ENCODE peak calls at places on chromosome 9, in seven cellular contexts. E, M, X, N, P, H and O are unnamed samples.

GRCh38 chr9:97470076-97470475 is 31.4 kb upstream of the TMOD1 start:
- DNase-seq in P (peak; percentile 3), E (no peak), H (no peak), N (no peak), M (no peak), X (no peak), O (no peak)

GRCh38 chr9:81782313-81782712 is 93.0 kb upstream of the TLE1 start:
- DNase-seq in P (no peak), M (no peak), E (no peak), N (no peak), X (no peak), H (no peak), O (no peak)

GRCh38 chr9:35687972-35688557 is 1.7 kb downstream of the TPM2 start:
- DNase-seq in M (no peak), H (no peak), X (no peak), E (no peak), P (no peak), N (no peak), O (peak; percentile 59)

GRCh38 chr9:95813923-95814322 is 61.6 kb upstream of the ERCC6L2 start:
- DNase-seq in M (no peak), H (no peak), N (no peak), X (no peak), E (no peak), P (no peak), O (no peak)

GRCh38 chr9:4137755-4138154 is 162.1 kb downstream of the GLIS3 start:
- DNase-seq in H (no peak), P (no peak), M (no peak), N (no peak), X (peak; percentile 58), E (no peak), O (no peak)

GRCh38 chr9:127611796-127612790 is at the start of gene STXBP1:
- DNase-seq in X (peak; percentile 73), N (no peak), H (peak; percentile 70), P (peak; percentile 85), E (peak; percentile 94), M (peak; percentile 96), O (peak; percentile 96)

GRCh38 chr9:4327504-4328191 is 27.8 kb upstream of the GLIS3 start:
- DNase-seq in X (peak; percentile 71), M (no peak), H (no peak), N (no peak), P (no peak), E (no peak), O (no peak)

GRCh38 chr9:16384993-16385392 is 485.5 kb downstream of the BNC2 start:
- DNase-seq in H (no peak), E (no peak), M (no peak), X (no peak), P (no peak), N (no peak), O (no peak)